ENCODE peak calls at places on chromosomes 16 and 17, in five cellular contexts. C is NCI-H1105, I is upper lobe of right lung, W is T47D, K is A172. X is an unnamed sample.

GRCh38 chr16:86619263-86619935 is 41.0 kb downstream of the FOXL1 start:
- DNase-seq in I (no peak), K (peak; percentile 72), W (no peak), C (peak; percentile 63), X (no peak)

GRCh38 chr17:259341-259976 is 78.0 kb upstream of the DOC2B start:
- DNase-seq in C (no peak), W (no peak), I (peak; percentile 43), K (no peak), X (peak; percentile 34)

GRCh38 chr17:16889088-16889465 is 82.8 kb downstream of the TNFRSF13B start:
- DNase-seq in I (no peak), W (no peak), C (no peak), K (no peak), X (no peak)

GRCh38 chr16:19940195-19940594 is 55.5 kb upstream of the GPRC5B start:
- DNase-seq in I (no peak), K (no peak), C (no peak), W (no peak), X (no peak)

GRCh38 chr17:39014795-39015545 is 47.8 kb upstream of the FBXO47 start:
- DNase-seq in C (no peak), I (peak; percentile 67), K (no peak), W (no peak), X (no peak)

GRCh38 chr17:12256380-12256995 is 235.8 kb downstream of the MAP2K4 start:
- DNase-seq in K (peak; percentile 46), I (no peak), C (no peak), W (peak; percentile 12), X (peak; percentile 61)

GRCh38 chr16:81521141-81521626 is 76.6 kb downstream of the CMIP start:
- DNase-seq in I (peak; percentile 61), W (no peak), K (no peak), C (no peak), X (no peak)

GRCh38 chr16:87297918-87298631 is 19.1 kb downstream of the C16orf95 start:
- DNase-seq in I (no peak), K (no peak), W (peak; percentile 48), C (no peak), X (no peak)

GRCh38 chr16:10333321-10334032 is 52.4 kb upstream of the ATF7IP2 start:
- DNase-seq in W (no peak), I (peak; percentile 3), C (no peak), K (no peak), X (no peak)

GRCh38 chr16:84670063-84670462 is 21.8 kb downstream of the KLHL36 start:
- DNase-seq in K (no peak), W (no peak), I (no peak), C (no peak), X (no peak)

GRCh38 chr16:23694707-23695373 is 16.2 kb downstream of the PLK1 start:
- DNase-seq in K (no peak), C (no peak), W (no peak), I (no peak), X (no peak)

GRCh38 chr17:54117452-54117851 is 294.7 kb downstream of the KIF2B start:
- DNase-seq in C (no peak), K (no peak), W (no peak), I (no peak), X (no peak)

GRCh38 chr17:80760501-80760900 is 215.9 kb downstream of the RPTOR start:
- DNase-seq in K (peak; percentile 56), W (peak; percentile 75), C (peak; percentile 80), I (no peak), X (no peak)